ENCODE peak calls at places on chromosomes 6 and 20, in nine cellular contexts. A is pancreas; W is Caco-2; M is left lung; L is NCI-H146; G is NCI-H446; Z is fibroblast of mammary gland; O is activated CD8-positive, alpha-beta memory T cell treated with anti-CD3 and anti-CD28 coated beads for 1 hour; I is HEK293T. B is an unnamed sample.

GRCh38 chr20:44856847-44857448 is 28.6 kb upstream of the YWHAB start:
- DNase-seq in O (no peak), L (no peak), M (no peak), Z (peak), W (peak), G (no peak), A (no peak), I (no peak), B (no peak)

GRCh38 chr20:64051532-64052325 is 2.3 kb upstream of the SOX18 start:
- DNase-seq in Z (no peak), A (no peak), W (no peak), I (no peak), G (no peak), L (no peak), M (no peak), O (no peak), B (no peak)

GRCh38 chr6:20953019-20953418 is 418.8 kb downstream of the CDKAL1 start:
- DNase-seq in I (no peak), M (no peak), L (peak), O (no peak), Z (no peak), A (no peak), G (no peak), W (no peak), B (no peak)

GRCh38 chr20:7672551-7672950 is 267.7 kb downstream of the HAO1 start:
- DNase-seq in G (no peak), I (no peak), M (no peak), Z (no peak), A (no peak), W (no peak), L (no peak), O (no peak), B (no peak)

GRCh38 chr6:167078745-167079144 is 44.2 kb upstream of the CCR6 start:
- DNase-seq in L (no peak), I (no peak), Z (no peak), M (no peak), G (no peak), A (no peak), O (no peak), W (no peak), B (no peak)

GRCh38 chr20:45970646-45971424 is 1.2 kb downstream of the ZNF335 start:
- DNase-seq in I (no peak), W (peak), M (peak), L (peak), O (no peak), G (no peak), Z (peak), A (no peak), B (no peak)

GRCh38 chr20:1804554-1804956 is 90.7 kb upstream of the SIRPA start:
- DNase-seq in W (no peak), Z (no peak), M (no peak), I (no peak), O (no peak), A (no peak), G (no peak), L (no peak), B (no peak)

GRCh38 chr6:41489284-41489851 is 56.8 kb upstream of the FOXP4 start:
- DNase-seq in I (no peak), M (no peak), Z (peak), O (no peak), G (no peak), L (no peak), W (no peak), A (no peak), B (no peak)

GRCh38 chr20:4949833-4950178 is 51.5 kb downstream of the SLC23A2 start:
- DNase-seq in W (no peak), A (no peak), I (peak), Z (peak), M (no peak), L (no peak), O (no peak), G (no peak), B (no peak)

GRCh38 chr6:157535354-157536217 is 154.6 kb downstream of the ZDHHC14 start:
- DNase-seq in W (no peak), A (no peak), G (no peak), I (no peak), O (no peak), M (no peak), Z (peak), L (no peak), B (no peak)

GRCh38 chr6:13715444-13715883 is 3.8 kb upstream of the RANBP9 start:
- DNase-seq in A (no peak), L (no peak), I (no peak), G (peak), M (no peak), O (no peak), W (no peak), Z (peak), B (no peak)

GRCh38 chr6:122696853-122697252 is 82.7 kb upstream of the FABP7 start:
- DNase-seq in A (no peak), L (peak), W (no peak), I (no peak), G (no peak), M (no peak), Z (peak), O (no peak), B (no peak)

B was measured in thoracic aorta.